ENCODE peak calls at places on chromosomes 2 and 18, in five cellular contexts. N is cardiac muscle cell, W is pancreas, X is HepG2, S is WERI-Rb-1. F is an unnamed sample. For H3K27me3, the result is how much of the 10 kb centered on the place peaks cover.

GRCh38 chr2:47653909-47654789 is 128.8 kb upstream of the MSH6 start:
- DNase-seq in X (peak), N (peak), W (peak), S (peak), F (peak)

GRCh38 chr18:13455470-13455869 is 236.9 kb downstream of the LDLRAD4 start:
- DNase-seq in X (no peak), N (no peak), S (no peak), W (no peak), F (no peak)

GRCh38 chr2:39091535-39091934 is 29.3 kb downstream of the SOS1 start:
- DNase-seq in X (no peak), W (no peak), S (no peak), N (no peak), F (no peak)

GRCh38 chr2:223008162-223008561 is 43.8 kb upstream of the KCNE4 start:
- DNase-seq in N (no peak), X (no peak), S (no peak), W (no peak), F (no peak)

GRCh38 chr2:233503481-233503880 is 63.1 kb downstream of the USP40 start:
- DNase-seq in S (no peak), N (no peak), W (no peak), X (no peak), F (no peak)

GRCh38 chr2:21814588-21815192 is 690.9 kb downstream of the TDRD15 start:
- DNase-seq in X (no peak), N (no peak), S (no peak), W (no peak), F (no peak)

GRCh38 chr2:85852979-85853498 is 35.8 kb downstream of the ST3GAL5 start:
- DNase-seq in S (no peak), X (no peak), N (no peak), W (no peak), F (no peak)

GRCh38 chr2:12918841-12919445 is 202.2 kb downstream of the TRIB2 start:
- DNase-seq in X (no peak), S (no peak), W (no peak), N (peak), F (peak)

GRCh38 chr2:25701801-25702200 is 28.4 kb upstream of the DTNB start:
- DNase-seq in X (no peak), N (no peak), W (no peak), S (peak), F (no peak)

GRCh38 chr2:112721819-112722522 is 1.2 kb downstream of the NT5DC4 start:
- DNase-seq in S (no peak), N (no peak), W (no peak), X (no peak), F (no peak)

GRCh38 chr2:21097331-21097730 is 26.4 kb upstream of the TDRD15 start:
- DNase-seq in W (no peak), N (no peak), X (peak), S (no peak), F (no peak)

GRCh38 chr2:127195140-127196074 is 24.7 kb downstream of the CYP27C1 start:
- DNase-seq in N (no peak), W (no peak), X (no peak), S (no peak), F (no peak)

GRCh38 chr2:238929242-238930081 is 81.6 kb downstream of the TWIST2 start:
- DNase-seq in N (no peak), X (no peak), W (peak), S (no peak), F (peak)

GRCh38 chr18:36169938-36170337 is 17.4 kb upstream of the MOCOS start:
- DNase-seq in N (no peak), W (no peak), S (no peak), X (no peak), F (no peak)

GRCh38 chr2:95337829-95338228 is 40.7 kb downstream of the KCNIP3 start:
- DNase-seq in N (no peak), S (no peak), W (no peak), X (no peak), F (no peak)

GRCh38 chr2:141151611-141152286 is 979.1 kb downstream of the LRP1B start:
- DNase-seq in N (no peak), X (no peak), S (no peak), W (no peak), F (no peak)

GRCh38 chr2:16031848-16032159 is 91.5 kb downstream of the MYCN start:
- DNase-seq in N (no peak), X (no peak), S (no peak), W (no peak), F (peak)

GRCh38 chr2:3480352-3481010 is 38.9 kb downstream of the ADI1 start:
- DNase-seq in W (peak), X (peak), S (peak), N (no peak), F (peak)

GRCh38 chr2:23377772-23378171 is 7.2 kb upstream of the KLHL29 start:
- DNase-seq in N (no peak), X (no peak), S (no peak), W (no peak), F (no peak)

GRCh38 chr2:109195193-109196045 is 66.4 kb downstream of the SH3RF3 start:
- DNase-seq in N (peak), W (no peak), S (no peak), X (no peak), F (no peak)

GRCh38 chr2:228681426-228681825 is 499.9 kb upstream of the SPHKAP start:
- DNase-seq in W (no peak), S (no peak), X (no peak), N (peak), F (no peak)

GRCh38 chr2:8650256-8650655 is 31.6 kb upstream of the ID2 start:
- DNase-seq in N (no peak), S (no peak), X (no peak), W (no peak), F (no peak)

GRCh38 chr2:207475546-207475945 is 54.2 kb upstream of the CREB1 start:
- DNase-seq in S (no peak), X (no peak), N (no peak), W (no peak), F (no peak)

GRCh38 chr2:117832905-117833613 is 18.6 kb downstream of the DDX18 start:
- DNase-seq in S (no peak), W (no peak), X (no peak), N (peak), F (no peak)

GRCh38 chr2:45678791-45679348 is 27.4 kb downstream of the PRKCE start:
- DNase-seq in S (no peak), X (no peak), N (no peak), W (no peak), F (no peak)

GRCh38 chr2:54107903-54108615 is 7.4 kb upstream of the ACYP2 start:
- DNase-seq in X (no peak), S (peak), N (no peak), W (no peak), F (no peak)

GRCh38 chr18:26405190-26405781 is 143.1 kb downstream of the KCTD1 start:
- DNase-seq in X (peak), W (no peak), S (peak), N (peak), F (no peak)

GRCh38 chr2:204776781-204777559 is 231.7 kb downstream of the PARD3B start:
- DNase-seq in N (no peak), X (no peak), W (no peak), S (no peak), F (no peak)

GRCh38 chr2:160970052-160970846 is 190.0 kb upstream of the TANK start:
- DNase-seq in X (peak), N (peak), S (peak), W (peak), F (peak)

GRCh38 chr2:15521782-15522181 is 39.4 kb downstream of the NBAS start:
- DNase-seq in X (peak), S (no peak), W (no peak), N (no peak), F (no peak)

GRCh38 chr2:213086566-213086965 is 64.8 kb downstream of the IKZF2 start:
- DNase-seq in N (peak), X (no peak), S (no peak), W (no peak), F (no peak)

GRCh38 chr18:32698148-32698547 is 74.7 kb downstream of the KLHL14 start:
- DNase-seq in X (no peak), S (no peak), W (no peak), N (no peak), F (no peak)

GRCh38 chr2:14975401-14975800 is 342.9 kb downstream of the LRATD1 start:
- DNase-seq in N (no peak), W (no peak), X (no peak), S (no peak), F (no peak)

GRCh38 chr2:152730591-152731333 is 12.3 kb downstream of the ARL6IP6 start:
- DNase-seq in X (no peak), S (no peak), N (no peak), W (no peak), F (no peak)

GRCh38 chr2:60553496-60553991 is at the start of gene BCL11A:
- DNase-seq in W (peak), S (peak), N (peak), X (peak), F (peak)

GRCh38 chr2:142472382-142472781 is 341.6 kb upstream of the LRP1B start:
- DNase-seq in N (no peak), X (peak), S (no peak), W (no peak), F (no peak)

GRCh38 chr2:144460981-144461766 is 58.7 kb downstream of the ZEB2 start:
- DNase-seq in S (no peak), X (no peak), W (no peak), N (no peak), F (peak)

DNA sequence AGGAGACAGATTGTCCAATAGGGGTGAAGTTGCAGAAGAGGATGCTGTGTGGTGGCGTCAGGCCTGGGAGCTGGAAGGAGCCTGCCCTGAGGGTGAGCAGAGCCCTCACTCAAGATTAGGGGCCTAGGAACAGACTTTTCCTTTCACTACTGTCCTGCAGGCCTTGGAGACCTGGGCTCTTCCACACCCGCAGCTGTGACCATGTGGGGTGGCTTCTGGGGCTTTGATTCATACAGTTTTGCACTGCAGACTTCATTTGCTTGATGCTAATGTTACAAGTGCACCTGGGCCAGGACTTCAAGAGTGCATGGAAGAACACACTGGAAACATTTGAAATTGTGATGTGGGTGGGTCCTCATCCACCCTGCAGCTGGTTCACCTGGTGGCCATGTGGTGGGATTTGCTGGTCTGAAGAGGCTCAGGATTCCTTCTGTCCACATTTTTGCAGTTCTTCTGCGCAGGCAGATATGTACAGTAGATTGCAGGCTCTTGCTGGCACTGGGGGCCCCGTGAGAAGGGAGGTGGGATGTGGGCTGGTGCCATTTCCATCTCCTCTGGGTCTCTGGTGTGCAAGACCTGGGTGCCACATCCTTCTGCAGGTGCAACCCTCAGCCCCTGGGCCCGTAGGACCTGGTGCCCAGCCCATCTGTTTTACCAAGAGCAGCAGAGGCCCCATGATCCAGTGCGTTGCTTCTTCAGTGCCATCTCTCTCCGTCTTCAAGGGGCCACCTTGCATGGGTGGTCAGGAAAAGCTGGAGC is 9.9 kb downstream of the GLI2 start:
- DNase-seq in N (no peak), X (no peak), W (no peak), S (no peak), F (peak)
- H3K27me3 ChIP-seq in N (under half), X (half or more), W (under half), S (under half), F (under half)

DNA sequence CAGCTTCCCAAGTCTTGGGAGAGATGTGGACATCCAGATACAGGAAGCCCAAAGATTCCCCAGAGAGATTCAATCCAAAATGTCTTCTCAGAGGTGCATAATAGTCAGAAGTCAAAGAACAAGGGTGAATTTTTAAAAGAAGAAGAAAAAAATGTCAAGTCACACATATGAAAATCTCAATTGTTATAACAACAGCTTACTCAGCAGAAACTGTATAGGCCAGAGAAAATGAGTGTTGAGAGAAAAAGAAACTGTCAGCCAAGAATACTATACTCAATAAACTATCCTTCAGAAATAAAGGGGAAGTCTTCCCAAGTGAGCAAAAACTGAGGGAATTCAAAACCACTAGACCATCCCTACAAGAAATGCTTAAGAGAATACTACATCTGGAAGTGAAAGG is 612.9 kb upstream of the POU3F3 start:
- DNase-seq in X (no peak), W (no peak), S (no peak), N (no peak), F (no peak)
- TF ChIP-seq CTCF in X (no peak), W (no peak), S (no peak), N (no peak), F (no peak)

GRCh38 chr2:65660340-65660739 is 227.9 kb upstream of the SPRED2 start:
- DNase-seq in X (peak), W (no peak), S (no peak), N (no peak), F (no peak)

GRCh38 chr2:65661980-65662653 is 229.7 kb upstream of the SPRED2 start:
- DNase-seq in S (no peak), W (no peak), X (no peak), N (no peak), F (no peak)

GRCh38 chr2:65664931-65665330 is 232.5 kb upstream of the SPRED2 start:
- DNase-seq in W (no peak), X (no peak), N (no peak), S (no peak), F (no peak)

GRCh38 chr2:65663831-65664407 is 231.5 kb upstream of the SPRED2 start:
- DNase-seq in W (no peak), N (no peak), S (no peak), X (no peak), F (no peak)

GRCh38 chr2:65662654-65663432 is 230.4 kb upstream of the SPRED2 start:
- DNase-seq in N (no peak), W (no peak), S (no peak), X (no peak), F (no peak)
- H3K4me3 ChIP-seq in N (no peak), W (no peak), S (no peak), X (no peak), F (no peak)

DNA sequence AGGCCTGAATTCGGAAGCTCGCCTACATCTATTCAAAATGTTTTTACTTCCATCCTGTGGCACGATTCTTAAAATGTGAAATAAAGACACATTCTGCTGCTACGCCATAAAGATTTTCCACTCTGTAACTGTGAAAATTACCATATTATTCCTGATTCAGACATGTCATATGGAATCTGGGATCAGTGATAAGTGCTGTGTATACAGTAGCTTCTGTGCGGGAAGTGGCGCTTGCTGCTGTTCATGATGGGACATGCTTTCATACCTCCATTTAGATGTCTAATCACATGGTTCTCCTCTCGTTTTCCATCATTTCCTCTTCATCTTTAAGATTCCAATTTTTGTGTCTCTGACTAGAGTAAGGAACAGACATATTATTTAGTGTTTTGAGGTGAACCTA is 163.2 kb downstream of the TMEM182 start:
- DNase-seq in S (no peak), W (no peak), N (no peak), X (no peak), F (no peak)
- H3K27me3 ChIP-seq in S (half or more), W (under half), N (under half), X (under half), F (under half)

DNA sequence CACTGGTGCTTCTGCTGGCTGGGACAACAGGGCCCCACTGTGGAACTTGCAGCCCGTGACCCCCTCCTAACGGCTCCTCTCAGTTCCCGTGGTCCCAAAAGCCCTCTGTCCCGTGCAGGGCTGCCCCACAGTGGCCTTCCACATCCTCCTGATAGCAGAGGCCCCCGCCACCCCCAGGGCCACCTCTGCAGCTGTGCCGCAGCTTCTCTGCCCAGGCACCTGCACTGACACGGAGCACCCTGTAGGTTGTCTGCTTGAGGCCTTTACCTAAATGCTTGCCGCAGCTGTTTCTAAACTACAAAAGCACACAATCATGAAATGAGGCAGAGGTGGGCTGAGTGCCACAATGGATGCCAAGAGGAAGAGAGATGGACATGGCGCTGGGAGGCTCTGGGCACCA is 13.5 kb upstream of the GRHL1 start:
- DNase-seq in N (no peak), W (no peak), S (no peak), X (no peak), F (no peak)
- TF ChIP-seq CTCF in N (no peak), W (no peak), S (no peak), X (no peak), F (no peak)

DNA sequence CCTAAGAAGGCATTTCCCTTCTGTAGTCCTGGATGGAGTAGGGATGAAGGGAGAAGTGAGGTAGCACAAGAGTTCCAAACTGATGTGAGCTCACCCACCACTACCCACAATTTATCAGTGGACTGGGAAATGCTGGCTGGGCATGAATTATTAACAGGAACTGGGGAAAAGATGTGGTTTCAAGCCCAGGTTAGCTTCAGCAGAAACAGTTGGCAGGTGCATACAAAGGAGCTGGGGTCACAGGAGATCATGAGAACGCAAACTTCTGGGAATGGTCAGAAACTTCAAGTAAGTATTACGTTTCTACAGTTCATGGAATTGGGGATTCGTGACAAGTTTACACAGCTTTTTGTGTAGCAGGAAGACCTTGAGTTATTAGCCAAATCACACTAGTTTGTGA is 5.4 kb downstream of the CCDC141 start:
- DNase-seq in W (no peak), N (no peak), S (no peak), X (no peak), F (no peak)
- H3K4me3 ChIP-seq in W (no peak), N (peak), S (no peak), X (no peak), F (no peak)

GRCh38 chr18:48126240-48126639 is 195.8 kb upstream of the SMAD2 start:
- DNase-seq in X (no peak), S (no peak), N (no peak), W (no peak), F (no peak)
- H3K27me3 ChIP-seq in X (under half), S (under half), N (under half), W (under half), F (under half)

GRCh38 chr18:52992041-52992440 is 652.0 kb downstream of the DCC start:
- DNase-seq in S (peak), N (peak), W (no peak), X (peak), F (no peak)
- TF ChIP-seq CTCF in S (peak), N (no peak), W (no peak), X (peak), F (peak)

GRCh38 chr18:57435851-57436192 is 648 bp downstream of the ONECUT2 start:
- DNase-seq in N (no peak), X (no peak), W (no peak), S (peak), F (no peak)

GRCh38 chr18:57436965-57437333 is 1.8 kb downstream of the ONECUT2 start:
- DNase-seq in S (no peak), W (no peak), X (no peak), N (no peak), F (no peak)

GRCh38 chr18:57437433-57437781 is 2.2 kb downstream of the ONECUT2 start:
- DNase-seq in N (no peak), S (peak), W (no peak), X (peak), F (no peak)

GRCh38 chr18:57434536-57435494 is at the start of gene ONECUT2:
- DNase-seq in X (peak), S (peak), N (peak), W (peak), F (peak)

DNA sequence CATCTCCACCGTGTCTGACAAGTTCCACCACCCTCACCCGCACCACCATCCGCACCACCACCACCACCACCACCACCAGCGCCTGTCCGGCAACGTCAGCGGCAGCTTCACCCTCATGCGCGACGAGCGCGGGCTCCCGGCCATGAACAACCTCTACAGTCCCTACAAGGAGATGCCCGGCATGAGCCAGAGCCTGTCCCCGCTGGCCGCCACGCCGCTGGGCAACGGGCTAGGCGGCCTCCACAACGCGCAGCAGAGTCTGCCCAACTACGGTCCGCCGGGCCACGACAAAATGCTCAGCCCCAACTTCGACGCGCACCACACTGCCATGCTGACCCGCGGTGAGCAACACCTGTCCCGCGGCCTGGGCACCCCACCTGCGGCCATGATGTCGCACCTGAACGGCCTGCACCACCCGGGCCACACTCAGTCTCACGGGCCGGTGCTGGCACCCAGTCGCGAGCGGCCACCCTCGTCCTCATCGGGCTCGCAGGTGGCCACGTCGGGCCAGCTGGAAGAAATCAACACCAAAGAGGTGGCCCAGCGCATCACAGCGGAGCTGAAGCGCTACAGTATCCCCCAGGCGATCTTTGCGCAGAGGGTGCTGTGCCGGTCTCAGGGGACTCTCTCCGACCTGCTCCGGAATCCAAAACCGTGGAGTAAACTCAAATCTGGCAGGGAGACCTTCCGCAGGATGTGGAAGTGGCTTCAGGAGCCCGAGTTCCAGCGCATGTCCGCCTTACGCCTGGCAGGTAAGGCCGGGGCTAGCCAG is 1.2 kb downstream of the ONECUT2 start:
- DNase-seq in S (no peak), X (no peak), N (no peak), W (no peak), F (no peak)
- H3K4me3 ChIP-seq in S (peak), X (peak), N (peak), W (peak), F (no peak)